ENCODE peak calls at places on chromosome 13, in five cellular contexts. One of them, this sample, is unnamed. For H3K9me3, the result is how much of the 10 kb centered on the place peaks cover.

GRCh38 chr13:77207943-77208342 is 119.0 kb downstream of the MYCBP2 start:
- DNase-seq in ascending aorta: no peak
- DNase-seq in A673: no peak
- DNase-seq in aorta: no peak
- DNase-seq in right atrium auricular region: no peak
- DNase-seq in this sample: no peak

GRCh38 chr13:99380921-99381645 is 73.9 kb upstream of the GPR183 start:
- DNase-seq in right atrium auricular region: peak
- DNase-seq in aorta: no peak
- DNase-seq in ascending aorta: peak
- DNase-seq in A673: no peak
- DNase-seq in this sample: no peak

GRCh38 chr13:97119899-97120745 is 102.0 kb upstream of the MBNL2 start:
- DNase-seq in ascending aorta: no peak
- DNase-seq in right atrium auricular region: no peak
- DNase-seq in aorta: no peak
- DNase-seq in A673: no peak
- DNase-seq in this sample: no peak

GRCh38 chr13:104779311-104779710 is 1713.1 kb upstream of the SLC10A2 start:
- DNase-seq in A673: no peak
- DNase-seq in aorta: no peak
- DNase-seq in ascending aorta: no peak
- DNase-seq in right atrium auricular region: no peak
- DNase-seq in this sample: no peak

GRCh38 chr13:80262051-80262695 is 78.8 kb downstream of the SPRY2 start:
- DNase-seq in right atrium auricular region: no peak
- DNase-seq in ascending aorta: no peak
- DNase-seq in aorta: no peak
- DNase-seq in A673: no peak
- DNase-seq in this sample: no peak

GRCh38 chr13:25768726-25769270 is 283.0 kb downstream of the SHISA2 start:
- DNase-seq in right atrium auricular region: no peak
- DNase-seq in aorta: no peak
- DNase-seq in A673: peak
- DNase-seq in ascending aorta: no peak
- DNase-seq in this sample: no peak

GRCh38 chr13:103703246-103703645 is 637.0 kb upstream of the SLC10A2 start:
- DNase-seq in A673: no peak
- DNase-seq in aorta: no peak
- DNase-seq in right atrium auricular region: no peak
- DNase-seq in ascending aorta: no peak
- DNase-seq in this sample: no peak

GRCh38 chr13:55000043-55000442 is 1971.4 kb downstream of the OLFM4 start:
- DNase-seq in right atrium auricular region: no peak
- DNase-seq in A673: no peak
- DNase-seq in aorta: no peak
- DNase-seq in ascending aorta: no peak
- DNase-seq in this sample: no peak

GRCh38 chr13:63840551-63841421 is 2425.1 kb upstream of the PCDH20 start:
- DNase-seq in ascending aorta: no peak
- DNase-seq in A673: no peak
- DNase-seq in right atrium auricular region: no peak
- DNase-seq in aorta: peak
- DNase-seq in this sample: no peak

GRCh38 chr13:25948910-25949309 is 102.9 kb downstream of the SHISA2 start:
- DNase-seq in right atrium auricular region: no peak
- DNase-seq in ascending aorta: no peak
- DNase-seq in A673: no peak
- DNase-seq in aorta: no peak
- DNase-seq in this sample: no peak

GRCh38 chr13:106232680-106233079 is 302.8 kb downstream of the EFNB2 start:
- DNase-seq in A673: no peak
- DNase-seq in right atrium auricular region: no peak
- DNase-seq in aorta: no peak
- DNase-seq in ascending aorta: no peak
- DNase-seq in this sample: no peak

GRCh38 chr13:110233181-110233641 is 73.7 kb downstream of the COL4A1 start:
- DNase-seq in A673: peak
- DNase-seq in aorta: peak
- DNase-seq in ascending aorta: peak
- DNase-seq in right atrium auricular region: peak
- DNase-seq in this sample: no peak

GRCh38 chr13:30486230-30487074 is 20.7 kb upstream of the HMGB1 start:
- DNase-seq in A673: no peak
- DNase-seq in right atrium auricular region: no peak
- DNase-seq in ascending aorta: no peak
- DNase-seq in aorta: no peak
- DNase-seq in this sample: no peak

GRCh38 chr13:103246581-103247200 is 180.5 kb upstream of the SLC10A2 start:
- DNase-seq in A673: no peak
- DNase-seq in ascending aorta: no peak
- DNase-seq in aorta: no peak
- DNase-seq in right atrium auricular region: no peak
- DNase-seq in this sample: no peak

GRCh38 chr13:99135591-99135990 is 65.1 kb upstream of the UBAC2 start:
- DNase-seq in ascending aorta: no peak
- DNase-seq in A673: no peak
- DNase-seq in right atrium auricular region: no peak
- DNase-seq in aorta: no peak
- DNase-seq in this sample: no peak

GRCh38 chr13:48333976-48334375 is 30.4 kb downstream of the RB1 start:
- DNase-seq in aorta: no peak
- DNase-seq in A673: no peak
- DNase-seq in ascending aorta: no peak
- DNase-seq in right atrium auricular region: no peak
- DNase-seq in this sample: no peak

GRCh38 chr13:105952233-105952767 is 583.2 kb downstream of the EFNB2 start:
- DNase-seq in ascending aorta: no peak
- DNase-seq in aorta: no peak
- DNase-seq in A673: no peak
- DNase-seq in right atrium auricular region: no peak
- DNase-seq in this sample: no peak

GRCh38 chr13:23790591-23791170 is 98.5 kb downstream of the MIPEP start:
- DNase-seq in ascending aorta: no peak
- DNase-seq in right atrium auricular region: no peak
- DNase-seq in A673: no peak
- DNase-seq in aorta: no peak
- DNase-seq in this sample: no peak

GRCh38 chr13:52127783-52128702 is 830 bp downstream of the NEK5 start:
- DNase-seq in aorta: peak
- DNase-seq in A673: peak
- DNase-seq in right atrium auricular region: no peak
- DNase-seq in ascending aorta: peak
- DNase-seq in this sample: peak

GRCh38 chr13:86174632-86175031 is 375.4 kb upstream of the SLITRK6 start:
- DNase-seq in ascending aorta: no peak
- DNase-seq in A673: no peak
- DNase-seq in right atrium auricular region: no peak
- DNase-seq in aorta: no peak
- DNase-seq in this sample: no peak

GRCh38 chr13:78589206-78589605 is 14.1 kb downstream of the POU4F1 start:
- DNase-seq in aorta: peak
- DNase-seq in right atrium auricular region: no peak
- DNase-seq in A673: peak
- DNase-seq in ascending aorta: no peak
- DNase-seq in this sample: no peak

GRCh38 chr13:92436927-92437326 is 789.7 kb upstream of the GPC6 start:
- DNase-seq in right atrium auricular region: no peak
- DNase-seq in ascending aorta: no peak
- DNase-seq in aorta: no peak
- DNase-seq in A673: no peak
- DNase-seq in this sample: no peak

GRCh38 chr13:29594710-29595379 is 643 bp downstream of the SLC7A1 start:
- DNase-seq in aorta: peak
- DNase-seq in A673: peak
- DNase-seq in ascending aorta: peak
- DNase-seq in right atrium auricular region: peak
- DNase-seq in this sample: peak

GRCh38 chr13:21637296-21637695 is 33.3 kb upstream of the MICU2 start:
- DNase-seq in A673: no peak
- DNase-seq in right atrium auricular region: no peak
- DNase-seq in ascending aorta: no peak
- DNase-seq in aorta: no peak
- DNase-seq in this sample: no peak

GRCh38 chr13:93216122-93216521 is 10.5 kb upstream of the GPC6 start:
- DNase-seq in right atrium auricular region: no peak
- DNase-seq in aorta: no peak
- DNase-seq in ascending aorta: no peak
- DNase-seq in A673: no peak
- DNase-seq in this sample: no peak

GRCh38 chr13:38024431-38024830 is 154.9 kb upstream of the TRPC4 start:
- DNase-seq in aorta: no peak
- DNase-seq in ascending aorta: no peak
- DNase-seq in A673: peak
- DNase-seq in right atrium auricular region: no peak
- DNase-seq in this sample: no peak

GRCh38 chr13:110173247-110173818 is 133.6 kb downstream of the COL4A1 start:
- DNase-seq in aorta: no peak
- DNase-seq in ascending aorta: no peak
- DNase-seq in right atrium auricular region: no peak
- DNase-seq in A673: no peak
- DNase-seq in this sample: no peak

GRCh38 chr13:106548064-106548696 is 12.7 kb upstream of the EFNB2 start:
- DNase-seq in ascending aorta: no peak
- DNase-seq in right atrium auricular region: no peak
- DNase-seq in A673: no peak
- DNase-seq in aorta: no peak
- DNase-seq in this sample: no peak

GRCh38 chr13:46025157-46025556 is 27.4 kb downstream of the ZC3H13 start:
- DNase-seq in aorta: no peak
- DNase-seq in right atrium auricular region: no peak
- DNase-seq in ascending aorta: no peak
- DNase-seq in A673: no peak
- DNase-seq in this sample: no peak

GRCh38 chr13:46022476-46022875 is 30.1 kb downstream of the ZC3H13 start:
- DNase-seq in ascending aorta: no peak
- DNase-seq in right atrium auricular region: no peak
- DNase-seq in aorta: no peak
- DNase-seq in A673: no peak
- DNase-seq in this sample: no peak
- H3K9me3 ChIP-seq in ascending aorta: under half
- H3K9me3 ChIP-seq in right atrium auricular region: under half
- H3K9me3 ChIP-seq in aorta: under half
- H3K9me3 ChIP-seq in A673: under half
- H3K9me3 ChIP-seq in this sample: under half

DNA sequence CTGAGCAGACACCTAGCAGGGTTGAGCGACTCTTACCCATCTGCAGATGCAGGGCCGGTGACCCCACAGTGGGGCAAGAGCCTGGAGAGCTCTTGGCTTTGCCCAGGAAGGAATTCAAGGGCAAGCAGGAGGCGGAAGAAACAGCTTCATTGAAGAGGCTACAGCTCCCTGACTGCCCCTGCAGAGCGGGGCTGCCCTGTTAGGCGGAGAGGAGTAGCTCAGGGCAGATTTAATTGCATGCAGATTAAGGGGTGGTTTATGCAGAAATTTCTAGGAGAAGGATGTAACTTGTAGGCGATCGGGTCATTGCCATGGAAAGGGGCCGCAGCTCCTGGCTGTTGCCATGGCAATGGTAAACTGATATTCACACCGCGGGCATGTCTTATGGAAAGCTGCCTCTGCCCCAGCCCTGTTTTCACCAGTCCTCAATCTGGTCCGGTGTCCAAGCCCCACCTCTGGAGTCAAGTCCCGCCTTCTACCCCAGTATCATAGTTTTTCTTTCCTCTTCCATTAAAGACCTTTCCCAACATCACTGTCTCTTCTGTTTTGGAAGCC is 94.2 kb downstream of the ATP11A start:
- DNase-seq in A673: no peak
- DNase-seq in aorta: no peak
- DNase-seq in ascending aorta: peak
- DNase-seq in right atrium auricular region: peak
- DNase-seq in this sample: no peak
- H3K27ac ChIP-seq in A673: no peak
- H3K27ac ChIP-seq in aorta: no peak
- H3K27ac ChIP-seq in ascending aorta: no peak
- H3K27ac ChIP-seq in right atrium auricular region: peak
- H3K27ac ChIP-seq in this sample: no peak

DNA sequence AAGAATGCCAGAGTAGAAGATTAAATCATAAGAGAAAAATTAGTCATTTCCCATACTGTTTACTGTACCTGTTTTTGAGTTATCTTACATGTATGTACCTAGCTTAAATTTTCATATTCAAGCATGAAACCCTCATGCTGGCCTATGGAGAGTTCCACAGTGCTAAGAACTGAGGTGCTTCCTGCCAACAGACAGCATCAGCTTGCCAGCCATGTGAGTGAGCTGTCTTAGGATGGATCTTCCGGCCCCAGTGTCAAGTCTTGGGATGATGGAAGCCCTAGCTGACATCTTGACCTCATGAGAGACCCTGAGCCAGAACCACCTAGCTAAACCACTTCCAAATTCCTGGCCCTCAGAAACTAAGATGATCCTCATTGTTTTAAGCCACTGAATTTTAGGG is 90.1 kb downstream of the SERP2 start:
- DNase-seq in aorta: no peak
- DNase-seq in A673: no peak
- DNase-seq in right atrium auricular region: no peak
- DNase-seq in ascending aorta: no peak
- DNase-seq in this sample: no peak
- H3K9me3 ChIP-seq in aorta: under half
- H3K9me3 ChIP-seq in A673: under half
- H3K9me3 ChIP-seq in right atrium auricular region: under half
- H3K9me3 ChIP-seq in ascending aorta: under half
- H3K9me3 ChIP-seq in this sample: under half

GRCh38 chr13:33544308-33544707 is 258.8 kb upstream of the STARD13 start:
- DNase-seq in A673: no peak
- DNase-seq in right atrium auricular region: no peak
- DNase-seq in ascending aorta: no peak
- DNase-seq in aorta: no peak
- DNase-seq in this sample: no peak

GRCh38 chr13:33550885-33551284 is 265.3 kb upstream of the STARD13 start:
- DNase-seq in aorta: no peak
- DNase-seq in ascending aorta: no peak
- DNase-seq in right atrium auricular region: no peak
- DNase-seq in A673: no peak
- DNase-seq in this sample: no peak

GRCh38 chr13:33547035-33547434 is 261.5 kb upstream of the STARD13 start:
- DNase-seq in A673: no peak
- DNase-seq in aorta: no peak
- DNase-seq in ascending aorta: no peak
- DNase-seq in right atrium auricular region: no peak
- DNase-seq in this sample: no peak

GRCh38 chr13:33545492-33545891 is 259.9 kb upstream of the STARD13 start:
- DNase-seq in A673: peak
- DNase-seq in ascending aorta: no peak
- DNase-seq in aorta: no peak
- DNase-seq in right atrium auricular region: no peak
- DNase-seq in this sample: no peak

DNA sequence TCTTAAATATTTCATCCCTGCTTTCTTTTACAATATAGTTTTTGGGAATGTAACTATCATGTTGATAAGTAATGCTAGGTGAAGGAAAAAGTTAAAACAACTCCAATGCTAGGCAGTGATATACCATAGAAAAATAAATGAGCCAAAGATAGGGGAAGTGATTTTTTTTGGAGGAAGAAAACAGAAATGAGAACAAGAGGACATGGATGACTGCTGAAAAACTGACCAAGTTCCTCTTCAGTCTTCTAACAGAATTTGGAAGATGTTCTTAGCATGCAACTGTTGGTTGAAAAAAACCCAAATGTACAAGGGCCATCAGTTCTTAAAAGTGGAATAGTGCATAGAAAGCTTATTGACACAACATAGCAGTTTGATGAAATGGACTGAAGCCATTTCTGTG is 262.5 kb upstream of the STARD13 start:
- DNase-seq in A673: no peak
- DNase-seq in right atrium auricular region: no peak
- DNase-seq in ascending aorta: no peak
- DNase-seq in aorta: no peak
- DNase-seq in this sample: no peak
- H3K27ac ChIP-seq in A673: peak
- H3K27ac ChIP-seq in right atrium auricular region: no peak
- H3K27ac ChIP-seq in ascending aorta: no peak
- H3K27ac ChIP-seq in aorta: no peak
- H3K27ac ChIP-seq in this sample: no peak